ENCODE peak calls at places on chromosomes 12 and 14, in four cellular contexts. One of them, this sample, is unnamed.

GRCh38 chr14:47040490-47040889 is 388.9 kb upstream of the RPL10L start:
- DNase-seq in AG08396: no peak
- DNase-seq in GM12891: no peak
- DNase-seq in upper lobe of right lung: no peak
- DNase-seq in this sample: no peak

GRCh38 chr14:24426912-24427536 is 2.4 kb downstream of the CBLN3 start:
- DNase-seq in GM12891: no peak
- DNase-seq in AG08396: no peak
- DNase-seq in upper lobe of right lung: no peak
- DNase-seq in this sample: no peak

GRCh38 chr12:122853582-122854245 is 18.5 kb downstream of the HIP1R start:
- DNase-seq in upper lobe of right lung: no peak
- DNase-seq in GM12891: no peak
- DNase-seq in AG08396: no peak
- DNase-seq in this sample: no peak

GRCh38 chr12:103858953-103859601 is 18.0 kb upstream of the NT5DC3 start:
- DNase-seq in GM12891: no peak
- DNase-seq in AG08396: peak
- DNase-seq in upper lobe of right lung: no peak
- DNase-seq in this sample: peak

GRCh38 chr12:127742231-127742630 is 524.7 kb upstream of the TMEM132C start:
- DNase-seq in AG08396: no peak
- DNase-seq in GM12891: no peak
- DNase-seq in upper lobe of right lung: no peak
- DNase-seq in this sample: no peak

GRCh38 chr12:130761537-130762318 is 45.6 kb upstream of the RIMBP2 start:
- DNase-seq in GM12891: no peak
- DNase-seq in upper lobe of right lung: no peak
- DNase-seq in AG08396: peak
- DNase-seq in this sample: no peak

GRCh38 chr12:56007892-56008471 is 10.9 kb downstream of the SUOX start:
- DNase-seq in upper lobe of right lung: no peak
- DNase-seq in GM12891: no peak
- DNase-seq in AG08396: peak
- DNase-seq in this sample: no peak

GRCh38 chr14:68794856-68795601 is 2.2 kb upstream of the ZFP36L1 start:
- DNase-seq in GM12891: no peak
- DNase-seq in AG08396: peak
- DNase-seq in upper lobe of right lung: peak
- DNase-seq in this sample: peak

GRCh38 chr14:100030441-100031153 is 34.6 kb upstream of the EVL start:
- DNase-seq in AG08396: peak
- DNase-seq in upper lobe of right lung: no peak
- DNase-seq in GM12891: no peak
- DNase-seq in this sample: peak

GRCh38 chr14:54776361-54777001 is 126.1 kb downstream of the GCH1 start:
- DNase-seq in upper lobe of right lung: peak
- DNase-seq in GM12891: peak
- DNase-seq in AG08396: peak
- DNase-seq in this sample: peak

GRCh38 chr14:72544615-72545387 is 349.1 kb downstream of the DPF3 start:
- DNase-seq in upper lobe of right lung: no peak
- DNase-seq in GM12891: no peak
- DNase-seq in AG08396: no peak
- DNase-seq in this sample: no peak

GRCh38 chr14:35416108-35416750 is 11.7 kb upstream of the NFKBIA start:
- DNase-seq in AG08396: no peak
- DNase-seq in upper lobe of right lung: no peak
- DNase-seq in GM12891: no peak
- DNase-seq in this sample: no peak

GRCh38 chr12:47397664-47398281 is 308.1 kb downstream of the RPAP3 start:
- DNase-seq in AG08396: no peak
- DNase-seq in upper lobe of right lung: no peak
- DNase-seq in GM12891: no peak
- DNase-seq in this sample: no peak

GRCh38 chr12:94832780-94833760 is 170.4 kb downstream of the NDUFA12 start:
- DNase-seq in GM12891: no peak
- DNase-seq in upper lobe of right lung: no peak
- DNase-seq in AG08396: no peak
- DNase-seq in this sample: no peak

This sample was measured in AG04450.